ENCODE peak calls at places on chromosomes 1 and 21, in nine cellular contexts. E, P, N, I, G, T, C, H and S are unnamed samples.

GRCh38 chr1:95407146-95407863 is 173.3 kb downstream of the RWDD3 start:
- DNase-seq in G (no peak), I (no peak), C (no peak), E (no peak), H (no peak), N (no peak), P (no peak), T (no peak), S (no peak)

GRCh38 chr1:24201941-24202440 is 14.9 kb upstream of the IFNLR1 start:
- DNase-seq in H (peak; percentile 74), N (no peak), P (peak; percentile 94), C (peak; percentile 86), I (peak; percentile 34), G (peak; percentile 78), T (no peak), E (no peak), S (no peak)

GRCh38 chr1:79079770-79080169 is 73.2 kb upstream of the ADGRL4 start:
- DNase-seq in C (peak; percentile 39), N (no peak), E (peak; percentile 4), G (peak; percentile 5), I (no peak), H (peak; percentile 91), T (no peak), P (no peak), S (no peak)

GRCh38 chr1:226086776-226087175 is 24.3 kb downstream of the H3-3A start:
- DNase-seq in P (no peak), G (no peak), C (no peak), N (no peak), H (no peak), I (no peak), E (no peak), T (no peak), S (no peak)

GRCh38 chr1:25051906-25052305 is 121.8 kb upstream of the RUNX3 start:
- DNase-seq in N (no peak), E (no peak), C (no peak), P (no peak), T (no peak), G (no peak), H (no peak), I (no peak), S (no peak)

GRCh38 chr1:215044151-215044550 is 38.4 kb upstream of the KCNK2 start:
- DNase-seq in I (no peak), T (no peak), E (no peak), G (no peak), P (no peak), C (no peak), H (no peak), N (no peak), S (no peak)

GRCh38 chr21:24895885-24896734 is 711.2 kb downstream of the MRPL39 start:
- DNase-seq in E (no peak), I (no peak), P (no peak), N (no peak), H (peak; percentile 42), G (no peak), T (no peak), C (no peak), S (no peak)

GRCh38 chr1:169925505-169926482 is 32.1 kb upstream of the SCYL3 start:
- DNase-seq in H (peak; percentile 23), C (no peak), I (no peak), P (no peak), T (no peak), E (no peak), N (no peak), G (no peak), S (no peak)

GRCh38 chr1:216765346-216766300 is 42.4 kb upstream of the ESRRG start:
- DNase-seq in N (no peak), I (no peak), C (no peak), G (no peak), E (no peak), T (no peak), H (no peak), P (no peak), S (no peak)

GRCh38 chr1:7470904-7471638 is 300.0 kb upstream of the VAMP3 start:
- DNase-seq in H (peak; percentile 98), C (peak; percentile 92), G (peak; percentile 86), I (no peak), T (no peak), E (no peak), N (no peak), P (peak; percentile 80), S (no peak)

GRCh38 chr1:116987256-116987555 is 14.4 kb upstream of the CD101 start:
- DNase-seq in G (no peak), P (no peak), H (no peak), E (no peak), C (no peak), N (peak; percentile 76), I (peak; percentile 48), T (peak; percentile 51), S (no peak)

GRCh38 chr21:46191257-46191685 is 7.0 kb upstream of the SPATC1L start:
- DNase-seq in N (no peak), E (no peak), T (no peak), I (no peak), P (peak; percentile 80), H (peak; percentile 79), G (peak; percentile 28), C (peak; percentile 66), S (no peak)

GRCh38 chr1:207059881-207060280 is 6.8 kb downstream of the PFKFB2 start:
- DNase-seq in E (no peak), H (no peak), P (no peak), G (no peak), I (no peak), N (no peak), T (no peak), C (no peak), S (no peak)

GRCh38 chr1:87684194-87684593 is 355.5 kb downstream of the LMO4 start:
- DNase-seq in I (no peak), H (peak; percentile 51), P (no peak), T (no peak), E (no peak), C (no peak), G (peak; percentile 22), N (no peak), S (no peak)

GRCh38 chr1:169236143-169236542 is 129.7 kb downstream of the ATP1B1 start:
- DNase-seq in G (no peak), P (no peak), T (no peak), H (peak; percentile 49), E (no peak), N (no peak), I (no peak), C (peak; percentile 13), S (no peak)

GRCh38 chr1:2541619-2542246 is 11.7 kb upstream of the HES5 start:
- DNase-seq in P (no peak), H (no peak), T (no peak), E (no peak), N (no peak), G (no peak), C (no peak), I (no peak), S (no peak)

GRCh38 chr1:153940756-153941155 is 5.8 kb downstream of the DENND4B start:
- DNase-seq in T (no peak), C (peak; percentile 26), E (no peak), P (no peak), H (no peak), I (no peak), G (no peak), N (no peak), S (no peak)

GRCh38 chr1:11918779-11919519 is 7.3 kb downstream of the KIAA2013 start:
- DNase-seq in N (no peak), H (peak; percentile 94), I (no peak), T (no peak), G (peak; percentile 51), C (peak; percentile 92), P (no peak), E (no peak), S (no peak)

GRCh38 chr1:185281245-185281644 is 35.8 kb downstream of the IVNS1ABP start:
- DNase-seq in N (no peak), T (no peak), P (no peak), I (peak; percentile 13), H (no peak), C (no peak), G (no peak), E (no peak), S (no peak)

GRCh38 chr1:3366181-3367051 is 88.0 kb upstream of the ARHGEF16 start:
- DNase-seq in G (no peak), T (no peak), E (no peak), N (no peak), P (no peak), H (peak; percentile 53), C (peak; percentile 83), I (no peak), S (no peak)

GRCh38 chr1:26998319-26999300 is 5.1 kb downstream of the TRNP1 start:
- DNase-seq in E (no peak), H (peak; percentile 51), T (no peak), P (peak; percentile 67), C (no peak), G (no peak), I (no peak), N (no peak), S (no peak)

GRCh38 chr1:111032295-111032897 is 68.7 kb upstream of the LRIF1 start:
- DNase-seq in C (no peak), P (no peak), T (no peak), H (no peak), N (peak; percentile 24), G (peak; percentile 5), I (peak; percentile 9), E (peak; percentile 19), S (no peak)

GRCh38 chr21:14273736-14274538 is 58.0 kb downstream of the RBM11 start:
- DNase-seq in P (peak; percentile 65), N (no peak), E (no peak), G (no peak), H (no peak), C (peak; percentile 66), T (no peak), I (no peak), S (no peak)

GRCh38 chr1:45348020-45348419 is 7.8 kb upstream of the MUTYH start:
- DNase-seq in P (no peak), G (no peak), H (peak; percentile 39), N (no peak), E (no peak), C (no peak), T (no peak), I (no peak), S (no peak)

GRCh38 chr1:43005460-43006351 is 47.0 kb upstream of the SLC2A1 start:
- DNase-seq in T (no peak), C (no peak), H (no peak), P (no peak), G (no peak), N (no peak), I (no peak), E (no peak), S (no peak)

GRCh38 chr1:44801491-44802305 is 1.5 kb downstream of the PLK3 start:
- DNase-seq in E (no peak), P (peak; percentile 79), H (no peak), I (no peak), T (no peak), N (peak; percentile 51), C (peak; percentile 53), G (no peak), S (no peak)

GRCh38 chr1:37497832-37498231 is 16.7 kb downstream of the MEAF6 start:
- DNase-seq in P (no peak), E (no peak), I (no peak), C (no peak), T (no peak), N (no peak), G (no peak), H (no peak), S (no peak)

GRCh38 chr1:14851775-14852174 is 253.3 kb downstream of the KAZN start:
- DNase-seq in E (no peak), G (no peak), I (no peak), H (no peak), C (no peak), N (no peak), T (no peak), P (no peak), S (no peak)